ENCODE peak calls at places on chromosomes 6 and 20, in nine cellular contexts. D is NCI-H1694 treated with DMSO at 0.1 percent for 48 hours; Q is fibroblast of the conjunctiva; U is NCI-H748 treated with DMSO at 0.1 percent for 48 hours; S is activated CD8-positive, alpha-beta memory T cell treated with anti-CD3 and anti-CD28 coated beads for 1 hour; W is HT-29; M is stimulated activated CD4-positive, alpha-beta T cell treated with anti-CD3 and anti-CD28 coated beads, Interleukin-4, amount 100 ng/mL, for 1 hour; H is CD4-positive, alpha-beta T cell; X is nephron progenitor cell. V is an unnamed sample.

GRCh38 chr6:163789199-163789810 is 374.8 kb downstream of the QKI start:
- DNase-seq in D (no peak), Q (no peak), U (no peak), S (no peak), W (no peak), M (no peak), H (no peak), X (no peak), V (no peak)

GRCh38 chr6:106884576-106884975 is 90.0 kb downstream of the CD24 start:
- DNase-seq in D (no peak), Q (no peak), U (no peak), S (no peak), W (no peak), M (no peak), H (no peak), X (no peak), V (no peak)

GRCh38 chr20:420721-421574 is 12.8 kb downstream of the RBCK1 start:
- DNase-seq in D (no peak), Q (no peak), U (no peak), S (no peak), W (peak; percentile 83), M (no peak), H (no peak), X (no peak), V (peak; percentile 60)

GRCh38 chr6:159376443-159377182 is 207.4 kb downstream of the FNDC1 start:
- DNase-seq in D (no peak), Q (no peak), U (no peak), S (no peak), W (no peak), M (no peak), H (no peak), X (no peak), V (no peak)

GRCh38 chr6:42104095-42104806 is 38.2 kb downstream of the C6orf132 start:
- DNase-seq in D (no peak), Q (no peak), U (no peak), S (peak; percentile 56), W (no peak), M (peak; percentile 77), H (peak; percentile 58), X (peak; percentile 75), V (no peak)

GRCh38 chr6:97473979-97474378 is 191.0 kb upstream of the MMS22L start:
- DNase-seq in D (no peak), Q (no peak), U (no peak), S (no peak), W (no peak), M (no peak), H (no peak), X (no peak), V (no peak)

GRCh38 chr6:44559486-44560270 is 172.2 kb downstream of the CDC5L start:
- DNase-seq in D (no peak), Q (no peak), U (no peak), S (no peak), W (peak; percentile 9), M (no peak), H (no peak), X (no peak), V (no peak)

GRCh38 chr6:157604816-157605215 is 218.2 kb upstream of the SNX9 start:
- DNase-seq in D (no peak), Q (no peak), U (no peak), S (no peak), W (no peak), M (no peak), H (no peak), X (no peak), V (no peak)

GRCh38 chr6:164286021-164286420 is 871.5 kb downstream of the QKI start:
- DNase-seq in D (no peak), Q (no peak), U (no peak), S (no peak), W (no peak), M (no peak), H (no peak), X (no peak), V (no peak)

GRCh38 chr20:46642265-46642942 is 8.9 kb downstream of the SLC13A3 start:
- DNase-seq in D (no peak), Q (no peak), U (no peak), S (no peak), W (no peak), M (no peak), H (no peak), X (no peak), V (no peak)

GRCh38 chr6:127154509-127154908 is 36.0 kb downstream of the RSPO3 start:
- DNase-seq in D (no peak), Q (no peak), U (no peak), S (no peak), W (no peak), M (no peak), H (no peak), X (no peak), V (no peak)

GRCh38 chr20:49115565-49115964 is 69.5 kb downstream of the CSE1L start:
- DNase-seq in D (no peak), Q (peak; percentile 16), U (no peak), S (no peak), W (no peak), M (no peak), H (no peak), X (no peak), V (no peak)

GRCh38 chr6:71478834-71479541 is 190.4 kb downstream of the OGFRL1 start:
- DNase-seq in D (no peak), Q (peak; percentile 78), U (no peak), S (no peak), W (peak; percentile 11), M (no peak), H (no peak), X (no peak), V (no peak)

GRCh38 chr20:43987531-43987930 is 72.9 kb downstream of the TOX2 start:
- DNase-seq in D (no peak), Q (no peak), U (no peak), S (no peak), W (no peak), M (no peak), H (no peak), X (no peak), V (no peak)

GRCh38 chr6:158303210-158303731 is 9.0 kb upstream of the TULP4 start:
- DNase-seq in D (no peak), Q (no peak), U (no peak), S (no peak), W (no peak), M (no peak), H (no peak), X (no peak), V (no peak)